ENCODE peak calls at places on chromosome 11, in eight cellular contexts. L is endodermal cell; Y is EL; I is stimulated activated CD4-positive, alpha-beta T cell treated with anti-CD3 and anti-CD28 coated beads, Interleukin-4, amount 100 ng/mL, for 4 hours; B is astrocyte of the spinal cord; D is Right ventricle myocardium superior; X is H54; J is activated CD8-positive, alpha-beta T cell treated with anti-CD3 and anti-CD28 coated beads for 36 hours. U is an unnamed sample.

GRCh38 chr11:130625907-130626306 is 177.5 kb downstream of the ADAMTS15 start:
- DNase-seq in Y (no peak), D (no peak), L (no peak), J (no peak), B (no peak), I (no peak), X (no peak), U (no peak)

GRCh38 chr11:33869511-33870422 is 22.1 kb downstream of the LMO2 start:
- DNase-seq in L (peak), X (peak), Y (peak), J (peak), B (peak), I (no peak), D (peak), U (peak)

GRCh38 chr11:45144126-45145082 is 2.0 kb upstream of the PRDM11 start:
- DNase-seq in J (no peak), Y (no peak), D (no peak), X (no peak), L (no peak), I (no peak), B (no peak), U (no peak)

GRCh38 chr11:25436326-25436725 is 895.6 kb upstream of the ANO3 start:
- DNase-seq in B (no peak), Y (no peak), D (no peak), I (no peak), J (no peak), X (no peak), L (no peak), U (no peak)

GRCh38 chr11:27213232-27213660 is 149.8 kb downstream of the CCDC34 start:
- DNase-seq in D (no peak), J (no peak), X (peak), Y (peak), L (no peak), I (no peak), B (peak), U (no peak)

GRCh38 chr11:65288706-65289536 is 25.7 kb upstream of the CDC42EP2 start:
- DNase-seq in X (no peak), Y (peak), J (no peak), L (no peak), I (no peak), B (no peak), D (peak), U (peak)

GRCh38 chr11:13000721-13001120 is 8.4 kb upstream of the RASSF10 start:
- DNase-seq in B (no peak), L (no peak), D (no peak), I (no peak), Y (no peak), J (no peak), X (no peak), U (no peak)

GRCh38 chr11:120147094-120147949 is 9.4 kb upstream of the TRIM29 start:
- DNase-seq in J (no peak), X (no peak), I (no peak), L (peak), Y (no peak), B (no peak), D (no peak), U (no peak)

GRCh38 chr11:113546757-113547507 is 71.7 kb upstream of the DRD2 start:
- DNase-seq in L (peak), X (no peak), J (no peak), Y (peak), I (no peak), B (peak), D (no peak), U (no peak)

GRCh38 chr11:117177534-117178209 is 871 bp upstream of the SIDT2 start:
- DNase-seq in Y (no peak), B (no peak), X (no peak), L (no peak), I (no peak), J (no peak), D (no peak), U (no peak)

GRCh38 chr11:35106595-35106994 is 32.4 kb upstream of the CD44 start:
- DNase-seq in L (no peak), D (no peak), X (no peak), J (no peak), B (no peak), Y (no peak), I (no peak), U (no peak)

GRCh38 chr11:46674463-46675287 is 25.7 kb downstream of the ARHGAP1 start:
- DNase-seq in X (no peak), I (no peak), L (peak), Y (no peak), J (peak), B (peak), D (peak), U (peak)

GRCh38 chr11:108895579-108896480 is 231.0 kb downstream of the DDX10 start:
- DNase-seq in J (no peak), Y (peak), L (no peak), D (no peak), B (peak), I (no peak), X (no peak), U (no peak)

GRCh38 chr11:103091441-103091809 is 535 bp downstream of the DCUN1D5 start:
- DNase-seq in Y (peak), X (peak), I (peak), B (peak), D (peak), J (peak), L (peak), U (peak)

GRCh38 chr11:65298655-65299179 is 15.9 kb upstream of the CDC42EP2 start:
- DNase-seq in I (no peak), X (no peak), B (peak), Y (no peak), L (no peak), J (no peak), D (peak), U (peak)

GRCh38 chr11:37988031-37988430 is 1390.0 kb upstream of the RAG2 start:
- DNase-seq in J (no peak), X (no peak), L (no peak), Y (peak), D (no peak), I (no peak), B (peak), U (no peak)

GRCh38 chr11:2306971-2307732 is 5.3 kb downstream of the TSPAN32 start:
- DNase-seq in X (no peak), J (no peak), Y (peak), L (peak), D (peak), B (peak), I (no peak), U (no peak)

GRCh38 chr11:61749607-61750217 is 2.7 kb upstream of the MYRF start:
- DNase-seq in D (no peak), Y (no peak), L (peak), J (no peak), I (no peak), B (peak), X (no peak), U (no peak)

GRCh38 chr11:72631806-72632731 is 42.2 kb downstream of the PDE2A start:
- DNase-seq in J (no peak), L (no peak), I (no peak), D (peak), Y (no peak), X (peak), B (peak), U (peak)

GRCh38 chr11:121321614-121322243 is 29.2 kb downstream of the SC5D start:
- DNase-seq in Y (peak), X (no peak), I (peak), D (no peak), B (peak), L (peak), J (peak), U (peak)

GRCh38 chr11:78424334-78425270 is 7.0 kb upstream of the GAB2 start:
- DNase-seq in D (no peak), Y (no peak), L (no peak), X (no peak), J (no peak), B (no peak), I (no peak), U (no peak)

GRCh38 chr11:117535201-117535869 is 207.7 kb downstream of the CEP164 start:
- DNase-seq in B (no peak), D (peak), L (no peak), J (no peak), X (no peak), I (no peak), Y (no peak), U (peak)

GRCh38 chr11:113562981-113563461 is 87.8 kb upstream of the DRD2 start:
- DNase-seq in B (no peak), L (peak), I (no peak), D (no peak), J (no peak), Y (peak), X (no peak), U (no peak)

GRCh38 chr11:110086892-110087309 is 6.3 kb upstream of the ZC3H12C start:
- DNase-seq in X (no peak), Y (peak), J (no peak), I (no peak), B (no peak), L (no peak), D (no peak), U (no peak)

GRCh38 chr11:134481135-134481534 is 69.1 kb upstream of the B3GAT1 start:
- DNase-seq in B (no peak), X (no peak), Y (no peak), L (peak), J (no peak), I (no peak), D (no peak), U (no peak)

GRCh38 chr11:11463397-11463796 is 110.3 kb upstream of the CSNK2A3 start:
- DNase-seq in X (no peak), B (no peak), L (no peak), D (no peak), J (no peak), Y (no peak), I (no peak), U (no peak)

GRCh38 chr11:2481253-2481652 is 36.4 kb downstream of the KCNQ1 start:
- DNase-seq in X (no peak), Y (no peak), D (no peak), I (no peak), J (peak), B (no peak), L (no peak), U (no peak)

GRCh38 chr11:26717761-26718160 is 4.1 kb downstream of the SLC5A12 start:
- DNase-seq in I (no peak), D (no peak), X (no peak), B (no peak), L (no peak), J (no peak), Y (no peak), U (no peak)

U was measured in left cardiac atrium.